ENCODE peak calls at places on chromosomes 4 and X, in four cellular contexts. A is SK-N-DZ, U is kidney tubule cell, D is HCEC 1CT. Q is an unnamed sample.

GRCh38 chr4:25810815-25811690 is 51.7 kb downstream of the SEL1L3 start:
- DNase-seq in A (no peak), U (peak), D (no peak), Q (no peak)

GRCh38 chr4:90078440-90078839 is 48.8 kb upstream of the CCSER1 start:
- DNase-seq in A (no peak), U (peak), D (no peak), Q (no peak)

GRCh38 chr4:80007745-80008149 is 65.3 kb downstream of the ANTXR2 start:
- DNase-seq in A (no peak), U (no peak), D (no peak), Q (no peak)

GRCh38 chr4:151753056-151753455 is 7.8 kb downstream of the GATB start:
- DNase-seq in A (no peak), U (peak), D (no peak), Q (no peak)

GRCh38 chr4:184959786-184960185 is 58.5 kb upstream of the HELT start:
- DNase-seq in A (no peak), U (no peak), D (no peak), Q (no peak)

GRCh38 chrX:2423293-2423692 is 77.5 kb downstream of the DHRSX start:
- DNase-seq in A (no peak), U (peak), D (peak), Q (no peak)

GRCh38 chr4:100295792-100296191 is 105.5 kb upstream of the DDIT4L start:
- DNase-seq in A (no peak), U (peak), D (peak), Q (no peak)

GRCh38 chr4:45985038-45985437 is 138.8 kb downstream of the GABRG1 start:
- DNase-seq in A (no peak), U (no peak), D (no peak), Q (no peak)

GRCh38 chrX:72461766-72462165 is 110.9 kb downstream of the HDAC8 start:
- DNase-seq in A (no peak), U (no peak), D (no peak), Q (no peak)

GRCh38 chrX:111483876-111484275 is 27.6 kb upstream of the SERTM2 start:
- DNase-seq in A (no peak), U (peak), D (no peak), Q (no peak)

GRCh38 chr4:122090989-122091388 is 61.1 kb upstream of the BLTP1 start:
- DNase-seq in A (no peak), U (no peak), D (no peak), Q (no peak)

GRCh38 chr4:183287309-183287659 is 32.8 kb downstream of the CLDN22 start:
- DNase-seq in A (no peak), U (peak), D (no peak), Q (no peak)

GRCh38 chr4:1116837-1117236 is 3.5 kb upstream of the RNF212 start:
- DNase-seq in A (no peak), U (peak), D (no peak), Q (no peak)

GRCh38 chrX:35711281-35711680 is 86.9 kb upstream of the MAGEB16 start:
- DNase-seq in A (no peak), U (peak), D (no peak), Q (no peak)

GRCh38 chr4:151692821-151693504 is 67.8 kb downstream of the GATB start:
- DNase-seq in A (no peak), U (no peak), D (no peak), Q (no peak)

Q was measured in SK-N-SH.